ENCODE peak calls at places on chromosomes 13 and 19, in nine cellular contexts. Z, V, Y, K, R, D, J, F and H are unnamed samples.

GRCh38 chr13:33110713-33111413 is 94.6 kb downstream of the KL start:
- DNase-seq in Z (peak; percentile 34), V (no peak), Y (no peak), K (peak; percentile 70), R (peak; percentile 33), D (peak; percentile 35), J (no peak), F (no peak), H (no peak)

GRCh38 chr19:28556371-28556770 is 656.6 kb downstream of the UQCRFS1 start:
- DNase-seq in Z (no peak), V (peak; percentile 13), Y (peak; percentile 11), K (no peak), R (no peak), D (no peak), J (no peak), F (no peak), H (no peak)

GRCh38 chr19:2391118-2391725 is 31.2 kb downstream of the TMPRSS9 start:
- DNase-seq in Z (peak; percentile 76), V (peak; percentile 60), Y (peak; percentile 65), K (peak; percentile 82), R (peak; percentile 48), D (no peak), J (peak; percentile 65), F (peak; percentile 51), H (no peak)

GRCh38 chr19:46225558-46226004 is 4.0 kb upstream of the IGFL1 start:
- DNase-seq in Z (no peak), V (peak; percentile 60), Y (peak; percentile 11), K (peak; percentile 42), R (no peak), D (no peak), J (no peak), F (no peak), H (no peak)

GRCh38 chr19:46351241-46352041 is 4.6 kb downstream of the PPP5C start:
- DNase-seq in Z (peak; percentile 35), V (no peak), Y (peak; percentile 49), K (peak; percentile 67), R (peak; percentile 43), D (peak; percentile 33), J (peak; percentile 70), F (peak; percentile 67), H (no peak)

GRCh38 chr19:1355974-1356865 is 27.5 kb upstream of the NDUFS7 start:
- DNase-seq in Z (no peak), V (peak; percentile 38), Y (no peak), K (peak; percentile 52), R (peak; percentile 64), D (no peak), J (no peak), F (no peak), H (no peak)

GRCh38 chr19:40223135-40223822 is 3.2 kb downstream of the CCNP start:
- DNase-seq in Z (no peak), V (peak; percentile 95), Y (no peak), K (no peak), R (peak; percentile 76), D (no peak), J (no peak), F (no peak), H (peak; percentile 53)

GRCh38 chr13:21399741-21400140 is 59.4 kb downstream of the ZDHHC20 start:
- DNase-seq in Z (no peak), V (no peak), Y (peak; percentile 17), K (peak; percentile 15), R (no peak), D (no peak), J (no peak), F (peak; percentile 20), H (no peak)

GRCh38 chr13:102136735-102137296 is 265.0 kb downstream of the FGF14 start:
- DNase-seq in Z (no peak), V (no peak), Y (no peak), K (peak; percentile 30), R (no peak), D (no peak), J (no peak), F (no peak), H (no peak)

GRCh38 chr13:23867027-23867491 is 22.1 kb downstream of the MIPEP start:
- DNase-seq in Z (no peak), V (peak; percentile 68), Y (no peak), K (peak; percentile 22), R (no peak), D (no peak), J (peak; percentile 45), F (peak; percentile 24), H (no peak)

GRCh38 chr19:2983351-2984195 is 6.2 kb downstream of the TLE6 start:
- DNase-seq in Z (peak; percentile 30), V (no peak), Y (no peak), K (peak; percentile 74), R (peak; percentile 36), D (peak; percentile 53), J (no peak), F (peak; percentile 76), H (peak; percentile 40)

GRCh38 chr13:81987677-81988357 is 1646.9 kb upstream of the SPRY2 start:
- DNase-seq in Z (no peak), V (peak; percentile 71), Y (no peak), K (no peak), R (no peak), D (no peak), J (no peak), F (no peak), H (no peak)

GRCh38 chr13:30985637-30986205 is 53.3 kb downstream of the TEX26 start:
- DNase-seq in Z (no peak), V (no peak), Y (no peak), K (peak; percentile 66), R (no peak), D (no peak), J (peak; percentile 59), F (peak; percentile 19), H (no peak)

GRCh38 chr19:3131168-3131567 is 4.7 kb upstream of the GNA15 start:
- DNase-seq in Z (no peak), V (peak; percentile 30), Y (no peak), K (no peak), R (no peak), D (no peak), J (no peak), F (no peak), H (no peak)

GRCh38 chr19:58218899-58219298 is 9.8 kb upstream of the ZNF544 start:
- DNase-seq in Z (no peak), V (peak; percentile 76), Y (peak; percentile 44), K (no peak), R (no peak), D (no peak), J (no peak), F (no peak), H (no peak)

GRCh38 chr19:10977773-10978155 is 16.9 kb downstream of the SMARCA4 start:
- DNase-seq in Z (no peak), V (no peak), Y (no peak), K (no peak), R (no peak), D (no peak), J (no peak), F (no peak), H (no peak)

GRCh38 chr19:50036905-50037304 is 11.1 kb downstream of the ZNF473 start:
- DNase-seq in Z (no peak), V (no peak), Y (no peak), K (no peak), R (no peak), D (no peak), J (no peak), F (peak; percentile 63), H (no peak)

GRCh38 chr13:18944501-18945068 is 237.0 kb downstream of the TUBA3C start:
- DNase-seq in Z (no peak), V (no peak), Y (no peak), K (no peak), R (no peak), D (no peak), J (no peak), F (no peak), H (no peak)

GRCh38 chr13:90538063-90538462 is 809.4 kb upstream of the MIR17HG start:
- DNase-seq in Z (no peak), V (no peak), Y (no peak), K (no peak), R (no peak), D (no peak), J (no peak), F (no peak), H (no peak)

GRCh38 chr19:48085904-48086864 is 24.4 kb downstream of the PLA2G4C start:
- DNase-seq in Z (no peak), V (peak; percentile 62), Y (no peak), K (no peak), R (no peak), D (no peak), J (no peak), F (peak; percentile 8), H (no peak)
- TF ChIP-seq CTCF in Z (peak; percentile 31), V (peak; percentile 54), Y (peak; percentile 46), K (no peak), R (no peak), D (no peak), J (peak; percentile 27), F (no peak), H (peak; percentile 13)

GRCh38 chr13:56335775-56336174 is 804.9 kb upstream of the PRR20A start:
- DNase-seq in Z (no peak), V (no peak), Y (no peak), K (no peak), R (no peak), D (no peak), J (no peak), F (no peak), H (no peak)
- TF ChIP-seq CTCF in Z (no peak), V (no peak), Y (no peak), K (no peak), R (no peak), D (no peak), J (no peak), F (no peak), H (no peak)

DNA sequence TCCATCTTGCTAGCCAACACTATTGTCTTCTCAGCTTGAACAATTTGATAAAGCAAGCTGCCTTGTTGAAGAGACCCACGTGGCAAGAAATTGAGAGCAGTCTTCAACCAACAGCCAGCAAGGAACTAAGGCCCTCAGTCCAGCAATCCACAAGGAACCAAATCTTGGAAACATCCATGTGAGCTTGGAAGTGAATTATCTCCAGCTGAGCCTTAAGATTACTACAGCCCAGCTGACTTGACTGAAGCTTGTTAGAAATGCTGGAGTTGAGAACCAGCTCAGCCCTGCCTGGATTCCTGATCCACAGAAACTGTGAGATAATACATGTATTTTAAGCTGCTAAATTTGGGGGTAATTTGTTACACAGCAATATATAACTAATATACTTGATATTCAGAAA is 26.2 kb upstream of the DCT start:
- DNase-seq in Z (no peak), V (no peak), Y (no peak), K (no peak), R (no peak), D (no peak), J (no peak), F (no peak), H (no peak)
- TF ChIP-seq CTCF in Z (no peak), V (no peak), Y (no peak), K (no peak), R (no peak), D (no peak), J (no peak), F (no peak), H (no peak)

DNA sequence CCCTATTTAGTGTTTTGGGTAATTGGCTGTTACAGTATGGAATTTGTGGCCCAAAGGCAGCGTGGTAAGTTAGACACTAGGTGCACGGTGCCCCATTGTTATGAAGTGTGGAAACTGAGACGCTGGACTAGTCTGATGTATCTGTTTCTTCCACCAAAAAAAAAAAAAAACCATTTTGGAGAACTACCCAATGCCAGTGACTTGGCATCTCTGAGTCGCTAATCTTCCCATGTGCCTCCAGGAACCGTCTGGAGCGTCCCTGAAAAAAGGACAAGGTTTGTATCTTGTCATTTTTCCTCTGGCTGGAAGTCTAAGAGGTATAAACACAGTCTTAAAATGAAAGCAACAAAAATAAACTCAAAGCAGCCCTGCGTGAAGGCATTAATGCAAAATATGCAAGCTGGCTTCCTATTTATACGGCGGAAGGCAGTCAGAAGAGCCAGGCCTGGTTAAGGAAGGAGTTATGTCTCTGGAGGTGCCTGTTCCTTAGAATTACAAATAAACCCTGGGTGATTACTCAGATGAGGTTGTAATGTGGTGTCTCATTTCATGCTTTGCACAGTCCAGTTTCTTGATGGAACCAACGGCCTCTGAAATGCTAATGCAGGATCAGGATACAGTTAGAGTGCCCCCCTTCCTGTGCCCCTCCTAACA is 20.2 kb downstream of the ACTN4 start:
- DNase-seq in Z (no peak), V (no peak), Y (no peak), K (peak; percentile 62), R (no peak), D (no peak), J (peak; percentile 85), F (no peak), H (no peak)
- TF ChIP-seq CTCF in Z (no peak), V (no peak), Y (no peak), K (no peak), R (no peak), D (no peak), J (no peak), F (no peak), H (no peak)